ENCODE peak calls at places on chromosomes 7 and 10, in four cellular contexts. J is K562, F is GM12878, E is H1. L is an unnamed sample.

GRCh38 chr10:75223507-75223906 is 12.2 kb downstream of the COMTD1 start:
- DNase-seq in J (no peak), F (no peak), E (no peak), L (no peak)

GRCh38 chr7:27459729-27460048 is 203.0 kb downstream of the HIBADH start:
- DNase-seq in J (no peak), F (no peak), E (no peak), L (no peak)

GRCh38 chr7:106217089-106217542 is 67.7 kb downstream of the NAMPT start:
- DNase-seq in J (no peak), F (no peak), E (no peak), L (no peak)

GRCh38 chr10:22959292-22959691 is 31.4 kb downstream of the ARMC3 start:
- DNase-seq in J (no peak), F (no peak), E (no peak), L (peak; percentile 77)

GRCh38 chr7:149205690-149206381 is 10.5 kb downstream of the ZNF282 start:
- DNase-seq in J (no peak), F (no peak), E (no peak), L (no peak)

GRCh38 chr7:1092806-1093505 is 5.0 kb downstream of the GPER1 start:
- DNase-seq in J (no peak), F (no peak), E (no peak), L (peak; percentile 84)

GRCh38 chr7:8627322-8627721 is 193.9 kb downstream of the NXPH1 start:
- DNase-seq in J (no peak), F (no peak), E (no peak), L (no peak)

GRCh38 chr7:139043823-139044812 is 8.3 kb upstream of the ZC3HAV1L start:
- DNase-seq in J (peak; percentile 89), F (no peak), E (no peak), L (peak; percentile 16)

GRCh38 chr7:49926720-49927119 is 153.3 kb downstream of the VWC2 start:
- DNase-seq in J (no peak), F (no peak), E (no peak), L (no peak)

GRCh38 chr7:139960158-139960557 is 102.6 kb downstream of the PARP12 start:
- DNase-seq in J (no peak), F (no peak), E (no peak), L (no peak)

GRCh38 chr7:78225534-78225933 is 427.0 kb downstream of the PHTF2 start:
- DNase-seq in J (no peak), F (no peak), E (no peak), L (no peak)

GRCh38 chr7:151175793-151176311 is 8.4 kb upstream of the GBX1 start:
- DNase-seq in J (no peak), F (no peak), E (no peak), L (no peak)

GRCh38 chr10:54769051-54769450 is 32.0 kb downstream of the PCDH15 start:
- DNase-seq in J (no peak), F (no peak), E (no peak), L (no peak)

GRCh38 chr7:150857276-150858055 is 5.1 kb downstream of the AOC1 start:
- DNase-seq in J (no peak), F (no peak), E (no peak), L (no peak)

GRCh38 chr7:138900040-138900828 is 81.0 kb downstream of the KIAA1549 start:
- DNase-seq in J (no peak), F (no peak), E (no peak), L (no peak)

GRCh38 chr10:2949948-2950354 is 117.4 kb upstream of the PFKP start:
- DNase-seq in J (no peak), F (peak; percentile 43), E (no peak), L (no peak)

GRCh38 chr7:151699920-151700319 is 177.0 kb downstream of the PRKAG2 start:
- DNase-seq in J (no peak), F (no peak), E (no peak), L (no peak)

GRCh38 chr10:15313034-15313433 is 58.1 kb downstream of the FAM171A1 start:
- DNase-seq in J (no peak), F (no peak), E (no peak), L (no peak)

GRCh38 chr7:20146461-20146860 is 70.7 kb downstream of the MACC1 start:
- DNase-seq in J (no peak), F (no peak), E (no peak), L (no peak)

DNA sequence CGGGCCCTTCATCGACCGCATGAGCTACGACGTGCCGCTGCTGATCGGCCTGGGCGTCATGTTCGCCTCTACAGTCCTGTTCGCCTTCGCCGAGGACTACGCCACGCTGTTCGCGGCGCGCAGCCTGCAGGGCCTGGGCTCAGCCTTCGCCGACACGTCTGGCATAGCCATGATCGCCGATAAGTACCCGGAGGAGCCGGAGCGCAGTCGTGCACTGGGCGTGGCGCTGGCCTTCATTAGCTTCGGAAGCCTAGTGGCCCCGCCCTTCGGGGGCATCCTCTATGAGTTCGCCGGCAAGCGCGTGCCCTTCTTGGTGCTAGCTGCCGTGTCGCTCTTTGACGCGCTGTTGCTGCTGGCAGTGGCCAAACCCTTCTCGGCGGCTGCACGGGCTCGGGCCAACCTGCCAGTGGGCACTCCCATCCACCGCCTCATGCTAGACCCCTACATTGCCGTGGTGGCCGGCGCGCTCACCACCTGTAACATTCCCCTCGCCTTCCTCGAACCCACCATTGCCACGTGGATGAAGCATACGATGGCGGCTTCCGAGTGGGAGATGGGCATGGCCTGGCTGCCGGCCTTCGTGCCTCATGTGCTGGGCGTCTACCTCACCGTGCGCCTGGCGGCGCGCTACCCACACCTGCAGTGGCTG is 1.2 kb downstream of the SLC18A3 start:
- DNase-seq in J (no peak), F (no peak), E (no peak), L (no peak)
- TF ChIP-seq HDAC2 in J (no peak), F (no peak), E (no peak), L (no peak)

GRCh38 chr7:100011516-100011915 is 3.9 kb upstream of the ZKSCAN1 start:
- DNase-seq in J (no peak), F (no peak), E (no peak), L (no peak)

GRCh38 chr7:100007887-100008286 is 7.5 kb upstream of the ZKSCAN1 start:
- DNase-seq in J (no peak), F (no peak), E (no peak), L (no peak)

GRCh38 chr7:100010901-100011300 is 4.5 kb upstream of the ZKSCAN1 start:
- DNase-seq in J (no peak), F (no peak), E (no peak), L (no peak)

GRCh38 chr7:100003711-100004661 is 11.4 kb upstream of the ZKSCAN1 start:
- DNase-seq in J (no peak), F (no peak), E (no peak), L (peak; percentile 99)

DNA sequence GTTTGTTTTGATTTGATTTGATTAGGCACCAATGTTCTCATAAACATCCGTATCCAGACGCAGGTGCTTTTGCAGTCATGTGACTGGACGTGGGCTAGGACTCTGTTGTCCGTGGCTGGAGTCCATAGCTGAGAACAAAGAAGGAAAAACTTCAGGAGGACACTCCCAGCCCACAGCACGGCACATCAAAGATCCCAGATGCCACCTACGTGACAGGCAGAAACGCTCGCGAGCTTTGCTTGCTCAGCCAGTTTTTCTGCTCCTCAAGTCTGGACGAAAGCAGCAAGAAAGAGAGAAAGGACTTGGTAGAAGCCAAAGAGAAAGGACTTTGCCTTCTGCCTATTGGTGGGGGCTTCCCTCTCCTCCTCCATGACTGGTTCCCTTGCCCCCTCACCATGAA is 6.9 kb upstream of the ZKSCAN1 start:
- DNase-seq in J (no peak), F (no peak), E (no peak), L (no peak)
- TF ChIP-seq ZNF274 in J (no peak), F (no peak), E (no peak), L (no peak)

DNA sequence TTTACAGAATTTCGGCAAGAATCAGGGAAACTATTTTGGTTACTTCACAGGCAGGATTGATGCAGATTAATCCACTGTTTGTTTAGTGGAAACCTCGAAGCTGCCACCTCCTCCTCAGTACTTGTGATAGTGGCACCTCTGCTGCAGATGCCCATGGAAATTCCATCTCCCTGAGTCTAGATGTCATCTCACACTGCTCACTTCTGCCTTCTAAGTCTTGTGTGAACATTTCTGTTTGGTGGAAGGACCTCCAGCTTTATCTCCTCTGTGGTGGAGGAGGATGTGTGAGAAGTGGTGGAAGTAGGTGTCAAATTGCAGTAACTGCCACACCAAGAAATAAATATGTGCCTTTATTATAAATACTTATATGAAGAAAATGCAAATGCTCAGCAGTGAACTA is 25.8 kb upstream of the GPR141 start:
- DNase-seq in J (no peak), F (no peak), E (no peak), L (no peak)
- TF ChIP-seq KDM1A in J (no peak), F (no peak), E (no peak), L (no peak)

GRCh38 chr10:102327002-102327401 is 68.5 kb upstream of the NFKB2 start:
- DNase-seq in J (no peak), F (no peak), E (no peak), L (no peak)
- TF ChIP-seq HDAC2 in J (no peak), F (no peak), E (no peak), L (no peak)

DNA sequence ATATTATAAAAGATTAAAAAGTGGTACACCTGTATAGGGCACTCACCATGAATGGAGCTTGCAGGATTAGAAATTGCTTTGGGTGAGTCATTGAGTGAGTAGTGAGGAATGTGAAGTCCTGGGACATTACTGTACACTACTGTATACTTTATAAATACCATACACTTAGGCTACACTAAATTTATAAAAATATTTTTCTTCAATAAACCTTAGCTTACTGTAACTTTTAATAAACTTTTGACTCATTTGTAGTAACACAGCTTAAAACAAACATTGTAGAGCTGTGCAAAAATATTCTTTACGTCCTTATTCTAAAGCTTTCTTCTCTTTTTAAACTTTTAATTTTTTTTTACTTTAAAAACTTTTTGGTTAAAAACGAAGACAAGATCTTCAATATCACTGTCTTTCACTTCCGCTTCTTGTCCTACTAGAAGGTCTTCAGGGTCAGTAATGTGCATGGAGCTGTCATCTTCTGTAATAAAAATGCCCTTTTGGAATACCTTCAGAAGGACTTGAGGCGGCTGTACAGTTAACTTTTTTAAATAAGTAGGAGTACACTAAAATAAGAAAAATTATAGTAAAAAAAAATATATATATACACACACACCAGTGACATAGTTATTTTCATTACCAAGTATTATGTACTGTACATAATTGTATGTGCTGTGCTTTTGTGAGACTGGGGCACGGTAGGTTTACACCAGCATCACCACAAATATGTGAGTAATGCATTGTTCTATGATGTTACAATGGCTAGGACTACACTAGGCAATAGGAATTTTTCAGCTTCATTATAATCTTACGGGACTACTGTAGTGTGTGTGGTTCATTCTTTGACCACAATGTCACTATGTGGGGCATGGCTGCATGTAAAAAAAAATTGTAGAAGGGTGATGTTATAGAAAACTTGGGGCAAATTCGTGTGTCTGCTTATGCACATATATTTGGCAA is 3.5 kb downstream of the STK31 start:
- DNase-seq in J (no peak), F (no peak), E (no peak), L (peak; percentile 6)
- TF ChIP-seq ZNF274 in J (no peak), F (no peak), E (no peak), L (no peak)

L was measured in HepG2.